ENCODE peak calls at places on chromosomes 13 and 19, in eight cellular contexts. W is T-helper 1 cell; Z is psoas muscle; E is activated T-cell treated with anti-CD3 and anti-CD28 coated beads, Interleukin-2, amount 50 U/mL, for 4 hours; Y is CD14-positive monocyte; Q is HT1080; T is midbrain; C is EL. B is an unnamed sample.

GRCh38 chr19:38402967-38403674 is at the start of gene FAM98C:
- DNase-seq in W (peak; percentile 96), T (peak; percentile 97), E (peak; percentile 97), C (peak; percentile 96), Z (peak; percentile 96), Y (peak; percentile 96), Q (peak; percentile 94), B (peak; percentile 97)

GRCh38 chr13:24076124-24076523 is 84.4 kb upstream of the SPATA13 start:
- DNase-seq in Q (no peak), Z (no peak), Y (no peak), T (peak; percentile 41), E (no peak), C (no peak), W (no peak), B (no peak)

GRCh38 chr13:68030152-68030809 is 800.1 kb upstream of the PCDH9 start:
- DNase-seq in Z (no peak), W (no peak), Y (no peak), C (no peak), T (no peak), E (no peak), Q (no peak), B (no peak)

GRCh38 chr13:51704399-51705306 is 99.3 kb downstream of the DHRS12 start:
- DNase-seq in W (no peak), E (no peak), T (no peak), Z (no peak), Y (no peak), C (no peak), Q (no peak), B (no peak)

GRCh38 chr13:24254151-24254810 is 55.1 kb upstream of the C1QTNF9 start:
- DNase-seq in W (peak; percentile 42), Z (no peak), E (peak; percentile 50), Q (peak; percentile 15), T (no peak), C (no peak), Y (peak; percentile 97), B (peak; percentile 40)

GRCh38 chr19:17835182-17836006 is 12.4 kb downstream of the JAK3 start:
- DNase-seq in E (no peak), T (no peak), W (no peak), C (no peak), Z (no peak), Q (no peak), Y (no peak), B (no peak)

GRCh38 chr13:77506874-77507273 is 28.6 kb upstream of the SCEL start:
- DNase-seq in W (no peak), Z (no peak), T (peak; percentile 2), Q (peak; percentile 12), Y (no peak), E (no peak), C (no peak), B (no peak)

GRCh38 chr19:1269478-1270167 is 491 bp downstream of the CIRBP start:
- DNase-seq in E (peak; percentile 84), T (peak; percentile 89), Q (peak; percentile 83), Y (peak; percentile 86), Z (peak; percentile 89), W (peak; percentile 81), C (peak; percentile 86), B (peak; percentile 86)

B was measured in Ammon's horn.